ENCODE peak calls at places on chromosome 1, in seven cellular contexts. One of them, this sample, is unnamed.

GRCh38 chr1:108646661-108647269 is 14.1 kb downstream of the HENMT1 start:
- DNase-seq in left ventricle myocardium inferior: peak
- DNase-seq in GM12878: no peak
- DNase-seq in epithelial cell of esophagus: peak
- DNase-seq in heart left ventricle: peak
- DNase-seq in Peyer's patch: peak
- DNase-seq in ascending aorta: peak
- DNase-seq in this sample: peak

GRCh38 chr1:3738943-3739342 is 13.3 kb upstream of the CCDC27 start:
- DNase-seq in left ventricle myocardium inferior: no peak
- DNase-seq in GM12878: no peak
- DNase-seq in epithelial cell of esophagus: no peak
- DNase-seq in heart left ventricle: peak
- DNase-seq in Peyer's patch: no peak
- DNase-seq in ascending aorta: no peak
- DNase-seq in this sample: no peak

GRCh38 chr1:201944639-201945038 is 1.7 kb downstream of the LMOD1 start:
- DNase-seq in left ventricle myocardium inferior: no peak
- DNase-seq in GM12878: no peak
- DNase-seq in epithelial cell of esophagus: no peak
- DNase-seq in heart left ventricle: no peak
- DNase-seq in Peyer's patch: no peak
- DNase-seq in ascending aorta: no peak
- DNase-seq in this sample: no peak

GRCh38 chr1:111747282-111747734 is 8.1 kb upstream of the INKA2 start:
- DNase-seq in left ventricle myocardium inferior: no peak
- DNase-seq in GM12878: no peak
- DNase-seq in epithelial cell of esophagus: peak
- DNase-seq in heart left ventricle: peak
- DNase-seq in Peyer's patch: no peak
- DNase-seq in ascending aorta: peak
- DNase-seq in this sample: peak

GRCh38 chr1:228474507-228474906 is 12.7 kb upstream of the RNF187 start:
- DNase-seq in left ventricle myocardium inferior: no peak
- DNase-seq in GM12878: no peak
- DNase-seq in epithelial cell of esophagus: no peak
- DNase-seq in heart left ventricle: no peak
- DNase-seq in Peyer's patch: no peak
- DNase-seq in ascending aorta: no peak
- DNase-seq in this sample: no peak

GRCh38 chr1:164769504-164770148 is 210.6 kb downstream of the PBX1 start:
- DNase-seq in left ventricle myocardium inferior: no peak
- DNase-seq in GM12878: no peak
- DNase-seq in epithelial cell of esophagus: no peak
- DNase-seq in heart left ventricle: no peak
- DNase-seq in Peyer's patch: no peak
- DNase-seq in ascending aorta: no peak
- DNase-seq in this sample: no peak

GRCh38 chr1:32377541-32378220 is 15.3 kb downstream of the TSSK3 start:
- DNase-seq in left ventricle myocardium inferior: no peak
- DNase-seq in GM12878: no peak
- DNase-seq in epithelial cell of esophagus: peak
- DNase-seq in heart left ventricle: no peak
- DNase-seq in Peyer's patch: no peak
- DNase-seq in ascending aorta: no peak
- DNase-seq in this sample: no peak

GRCh38 chr1:1926346-1926811 is 7.3 kb upstream of the TMEM52 start:
- DNase-seq in left ventricle myocardium inferior: no peak
- DNase-seq in GM12878: no peak
- DNase-seq in epithelial cell of esophagus: no peak
- DNase-seq in heart left ventricle: no peak
- DNase-seq in Peyer's patch: no peak
- DNase-seq in ascending aorta: peak
- DNase-seq in this sample: no peak

GRCh38 chr1:179156708-179157107 is 72.8 kb downstream of the ABL2 start:
- DNase-seq in left ventricle myocardium inferior: no peak
- DNase-seq in GM12878: no peak
- DNase-seq in epithelial cell of esophagus: no peak
- DNase-seq in heart left ventricle: no peak
- DNase-seq in Peyer's patch: no peak
- DNase-seq in ascending aorta: no peak
- DNase-seq in this sample: no peak

GRCh38 chr1:207890136-207890738 is 20.7 kb downstream of the CD34 start:
- DNase-seq in left ventricle myocardium inferior: peak
- DNase-seq in GM12878: no peak
- DNase-seq in epithelial cell of esophagus: peak
- DNase-seq in heart left ventricle: peak
- DNase-seq in Peyer's patch: no peak
- DNase-seq in ascending aorta: peak
- DNase-seq in this sample: peak

GRCh38 chr1:6359568-6360496 is 33.7 kb downstream of the ACOT7 start:
- DNase-seq in left ventricle myocardium inferior: peak
- DNase-seq in GM12878: peak
- DNase-seq in epithelial cell of esophagus: peak
- DNase-seq in heart left ventricle: peak
- DNase-seq in Peyer's patch: peak
- DNase-seq in ascending aorta: peak
- DNase-seq in this sample: peak

GRCh38 chr1:29331731-29332130 is 95.4 kb downstream of the PTPRU start:
- DNase-seq in left ventricle myocardium inferior: no peak
- DNase-seq in GM12878: no peak
- DNase-seq in epithelial cell of esophagus: no peak
- DNase-seq in heart left ventricle: no peak
- DNase-seq in Peyer's patch: no peak
- DNase-seq in ascending aorta: no peak
- DNase-seq in this sample: no peak

GRCh38 chr1:173062156-173062938 is 11.6 kb upstream of the TNFSF18 start:
- DNase-seq in left ventricle myocardium inferior: no peak
- DNase-seq in GM12878: no peak
- DNase-seq in epithelial cell of esophagus: peak
- DNase-seq in heart left ventricle: no peak
- DNase-seq in Peyer's patch: no peak
- DNase-seq in ascending aorta: no peak
- DNase-seq in this sample: no peak

GRCh38 chr1:198932351-198932991 is 293.6 kb downstream of the PTPRC start:
- DNase-seq in left ventricle myocardium inferior: no peak
- DNase-seq in GM12878: no peak
- DNase-seq in epithelial cell of esophagus: peak
- DNase-seq in heart left ventricle: peak
- DNase-seq in Peyer's patch: no peak
- DNase-seq in ascending aorta: no peak
- DNase-seq in this sample: no peak

GRCh38 chr1:2240251-2241156 is 12.4 kb downstream of the SKI start:
- DNase-seq in left ventricle myocardium inferior: peak
- DNase-seq in GM12878: no peak
- DNase-seq in epithelial cell of esophagus: peak
- DNase-seq in heart left ventricle: peak
- DNase-seq in Peyer's patch: peak
- DNase-seq in ascending aorta: peak
- DNase-seq in this sample: no peak

GRCh38 chr1:58858344-58858673 is 74.5 kb upstream of the JUN start:
- DNase-seq in left ventricle myocardium inferior: no peak
- DNase-seq in GM12878: peak
- DNase-seq in epithelial cell of esophagus: no peak
- DNase-seq in heart left ventricle: no peak
- DNase-seq in Peyer's patch: no peak
- DNase-seq in ascending aorta: no peak
- DNase-seq in this sample: no peak

GRCh38 chr1:29121951-29122661 is 1.6 kb downstream of the TMEM200B start:
- DNase-seq in left ventricle myocardium inferior: peak
- DNase-seq in GM12878: no peak
- DNase-seq in epithelial cell of esophagus: no peak
- DNase-seq in heart left ventricle: no peak
- DNase-seq in Peyer's patch: peak
- DNase-seq in ascending aorta: peak
- DNase-seq in this sample: no peak

GRCh38 chr1:216119600-216119999 is 303.6 kb downstream of the USH2A start:
- DNase-seq in left ventricle myocardium inferior: no peak
- DNase-seq in GM12878: no peak
- DNase-seq in epithelial cell of esophagus: peak
- DNase-seq in heart left ventricle: no peak
- DNase-seq in Peyer's patch: no peak
- DNase-seq in ascending aorta: no peak
- DNase-seq in this sample: no peak

GRCh38 chr1:30302808-30303310 is 420.5 kb downstream of the MATN1 start:
- DNase-seq in left ventricle myocardium inferior: no peak
- DNase-seq in GM12878: no peak
- DNase-seq in epithelial cell of esophagus: no peak
- DNase-seq in heart left ventricle: no peak
- DNase-seq in Peyer's patch: no peak
- DNase-seq in ascending aorta: no peak
- DNase-seq in this sample: no peak

GRCh38 chr1:17603091-17603841 is 63.8 kb downstream of the ARHGEF10L start:
- DNase-seq in left ventricle myocardium inferior: no peak
- DNase-seq in GM12878: no peak
- DNase-seq in epithelial cell of esophagus: no peak
- DNase-seq in heart left ventricle: no peak
- DNase-seq in Peyer's patch: no peak
- DNase-seq in ascending aorta: no peak
- DNase-seq in this sample: peak

GRCh38 chr1:206447079-206447780 is 23.0 kb upstream of the IKBKE start:
- DNase-seq in left ventricle myocardium inferior: no peak
- DNase-seq in GM12878: no peak
- DNase-seq in epithelial cell of esophagus: no peak
- DNase-seq in heart left ventricle: no peak
- DNase-seq in Peyer's patch: no peak
- DNase-seq in ascending aorta: peak
- DNase-seq in this sample: no peak

GRCh38 chr1:6098303-6099215 is 52.9 kb downstream of the KCNAB2 start:
- DNase-seq in left ventricle myocardium inferior: peak
- DNase-seq in GM12878: no peak
- DNase-seq in epithelial cell of esophagus: no peak
- DNase-seq in heart left ventricle: peak
- DNase-seq in Peyer's patch: peak
- DNase-seq in ascending aorta: peak
- DNase-seq in this sample: peak

GRCh38 chr1:17581389-17582123 is 42.1 kb downstream of the ARHGEF10L start:
- DNase-seq in left ventricle myocardium inferior: no peak
- DNase-seq in GM12878: no peak
- DNase-seq in epithelial cell of esophagus: peak
- DNase-seq in heart left ventricle: no peak
- DNase-seq in Peyer's patch: no peak
- DNase-seq in ascending aorta: no peak
- DNase-seq in this sample: no peak

GRCh38 chr1:97093742-97094141 is 372.2 kb downstream of the PTBP2 start:
- DNase-seq in left ventricle myocardium inferior: no peak
- DNase-seq in GM12878: no peak
- DNase-seq in epithelial cell of esophagus: peak
- DNase-seq in heart left ventricle: no peak
- DNase-seq in Peyer's patch: no peak
- DNase-seq in ascending aorta: no peak
- DNase-seq in this sample: no peak

DNA sequence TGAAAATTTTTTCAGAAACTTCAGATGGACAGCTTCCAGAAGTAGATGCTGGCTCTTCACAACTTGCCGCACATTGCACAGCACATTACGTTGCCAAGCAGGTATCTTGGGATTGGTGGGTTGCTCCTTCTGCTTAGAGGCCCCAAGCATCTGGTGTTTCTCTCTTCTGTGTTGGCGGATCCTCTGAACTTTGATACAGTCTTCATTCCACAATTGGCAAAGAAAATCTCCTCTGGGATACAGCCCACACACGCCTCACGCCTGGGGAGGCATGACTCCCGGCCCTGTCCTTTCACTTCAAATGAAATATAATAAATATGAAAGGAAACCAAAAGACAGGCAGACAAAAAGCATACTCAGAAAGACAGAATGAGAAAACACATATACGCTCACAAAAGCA is 72.3 kb upstream of the PPP2R5A start:
- DNase-seq in left ventricle myocardium inferior: no peak
- DNase-seq in GM12878: no peak
- DNase-seq in epithelial cell of esophagus: no peak
- DNase-seq in heart left ventricle: no peak
- DNase-seq in Peyer's patch: no peak
- DNase-seq in ascending aorta: no peak
- DNase-seq in this sample: no peak
- H3K4me3 ChIP-seq in left ventricle myocardium inferior: no peak
- H3K4me3 ChIP-seq in GM12878: no peak
- H3K4me3 ChIP-seq in epithelial cell of esophagus: no peak
- H3K4me3 ChIP-seq in heart left ventricle: no peak
- H3K4me3 ChIP-seq in Peyer's patch: no peak
- H3K4me3 ChIP-seq in ascending aorta: no peak
- H3K4me3 ChIP-seq in this sample: no peak

DNA sequence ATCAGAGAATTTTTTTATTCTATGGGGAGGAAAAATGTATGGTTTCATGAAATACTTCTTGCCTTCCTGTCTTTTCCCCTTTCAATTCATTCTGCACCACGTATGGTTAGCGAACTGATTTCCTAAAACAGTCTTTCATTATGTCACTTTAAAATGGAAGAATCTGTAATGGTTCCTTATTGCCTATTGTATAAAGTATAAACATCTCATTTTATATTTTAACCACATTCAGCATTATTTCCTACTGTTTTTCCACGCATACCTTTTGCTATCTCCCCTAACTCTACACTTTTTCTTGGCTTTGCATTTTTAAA is 232.3 kb upstream of the B3GALT2 start:
- DNase-seq in left ventricle myocardium inferior: no peak
- DNase-seq in GM12878: no peak
- DNase-seq in epithelial cell of esophagus: no peak
- DNase-seq in heart left ventricle: no peak
- DNase-seq in Peyer's patch: no peak
- DNase-seq in ascending aorta: no peak
- DNase-seq in this sample: no peak
- H3K4me3 ChIP-seq in left ventricle myocardium inferior: peak
- H3K4me3 ChIP-seq in GM12878: no peak
- H3K4me3 ChIP-seq in epithelial cell of esophagus: no peak
- H3K4me3 ChIP-seq in heart left ventricle: no peak
- H3K4me3 ChIP-seq in Peyer's patch: no peak
- H3K4me3 ChIP-seq in ascending aorta: peak
- H3K4me3 ChIP-seq in this sample: no peak

GRCh38 chr1:16167331-16168143 is 11.7 kb upstream of the EPHA2 start:
- DNase-seq in left ventricle myocardium inferior: no peak
- DNase-seq in GM12878: no peak
- DNase-seq in epithelial cell of esophagus: no peak
- DNase-seq in heart left ventricle: no peak
- DNase-seq in Peyer's patch: peak
- DNase-seq in ascending aorta: no peak
- DNase-seq in this sample: peak
- H3K4me3 ChIP-seq in left ventricle myocardium inferior: peak
- H3K4me3 ChIP-seq in GM12878: peak
- H3K4me3 ChIP-seq in epithelial cell of esophagus: peak
- H3K4me3 ChIP-seq in heart left ventricle: no peak
- H3K4me3 ChIP-seq in Peyer's patch: peak
- H3K4me3 ChIP-seq in ascending aorta: peak
- H3K4me3 ChIP-seq in this sample: peak

DNA sequence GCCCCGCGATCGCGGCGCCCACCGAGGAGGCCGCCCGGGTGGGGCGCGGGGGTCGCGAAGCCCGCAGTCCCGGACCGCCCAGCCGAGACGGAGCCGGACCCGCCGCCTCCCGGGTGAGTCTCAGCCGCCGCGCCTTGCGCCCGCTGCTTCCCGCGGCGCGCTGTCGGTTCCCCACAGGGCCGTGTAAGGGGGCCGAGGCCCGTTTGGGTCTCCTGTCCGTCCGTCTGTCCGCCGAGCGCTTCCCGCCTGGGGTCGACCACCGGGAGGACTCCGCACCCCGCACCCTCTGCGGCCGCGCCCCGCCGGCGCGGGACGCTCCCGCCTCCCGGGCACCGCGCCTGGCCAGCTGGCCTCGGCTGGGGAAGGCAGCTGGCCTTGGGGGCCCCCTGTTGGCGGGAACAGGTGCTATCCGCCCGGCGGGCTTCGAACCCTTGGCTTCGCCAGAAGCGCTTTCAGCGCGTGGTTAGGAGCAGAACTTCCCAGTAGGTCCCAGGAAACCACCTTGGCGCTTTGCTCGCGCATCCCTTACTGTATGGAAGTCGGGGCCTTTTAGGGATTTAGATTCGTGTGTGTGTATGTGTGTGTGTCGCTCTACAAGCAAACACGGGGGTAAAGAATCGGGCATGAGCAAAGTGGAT is 414 bp downstream of the TMEM51 start:
- DNase-seq in left ventricle myocardium inferior: peak
- DNase-seq in GM12878: no peak
- DNase-seq in epithelial cell of esophagus: peak
- DNase-seq in heart left ventricle: peak
- DNase-seq in Peyer's patch: peak
- DNase-seq in ascending aorta: peak
- DNase-seq in this sample: peak
- H3K4me3 ChIP-seq in left ventricle myocardium inferior: peak
- H3K4me3 ChIP-seq in GM12878: peak
- H3K4me3 ChIP-seq in epithelial cell of esophagus: peak
- H3K4me3 ChIP-seq in heart left ventricle: peak
- H3K4me3 ChIP-seq in Peyer's patch: peak
- H3K4me3 ChIP-seq in ascending aorta: peak
- H3K4me3 ChIP-seq in this sample: peak

This sample was measured in mucosa of descending colon.